ENCODE peak calls at places on chromosomes 11 and 22, in nine cellular contexts. X is COR-L47, F is OCI-LY7, C is dorsolateral prefrontal cortex, G is stomach, W is mucosa of descending colon, M is body of pancreas, J is head of caudate nucleus, E is fibroblast of mammary gland. H is an unnamed sample.

GRCh38 chr11:34104680-34105078 is 750 bp upstream of the NAT10 start:
- DNase-seq in F (no peak), G (no peak), J (no peak), W (no peak), C (no peak), E (no peak), M (no peak), X (no peak), H (no peak)

GRCh38 chr11:33515347-33515746 is 185.3 kb downstream of the C11orf91 start:
- DNase-seq in C (no peak), W (no peak), F (peak), X (no peak), E (peak), J (peak), M (peak), G (no peak), H (no peak)

GRCh38 chr11:11620251-11620965 is 1.4 kb downstream of the GALNT18 start:
- DNase-seq in C (peak), G (peak), W (peak), J (peak), F (no peak), E (peak), M (peak), X (peak), H (peak)

GRCh38 chr11:56906683-56907148 is 82.0 kb upstream of the OR5AK2 start:
- DNase-seq in M (no peak), G (no peak), E (no peak), C (no peak), X (no peak), F (no peak), J (no peak), W (no peak), H (no peak)

GRCh38 chr11:20672575-20672974 is 3.2 kb downstream of the NELL1 start:
- DNase-seq in X (peak), C (no peak), M (no peak), E (peak), G (no peak), F (peak), W (no peak), J (no peak), H (peak)

GRCh38 chr11:1163911-1164735 is 6.4 kb downstream of the MUC5AC start:
- DNase-seq in G (peak), M (peak), C (no peak), E (no peak), F (no peak), W (peak), X (no peak), J (no peak), H (no peak)

GRCh38 chr22:49964136-49964492 is 3.5 kb downstream of the PIM3 start:
- DNase-seq in F (no peak), X (no peak), G (peak), E (no peak), W (peak), C (no peak), J (no peak), M (no peak), H (no peak)

GRCh38 chr22:23138584-23139469 is 3.0 kb downstream of the RSPH14 start:
- DNase-seq in W (peak), J (no peak), X (no peak), C (no peak), G (no peak), F (no peak), M (no peak), E (no peak), H (no peak)

GRCh38 chr11:122398167-122398566 is 257.4 kb upstream of the UBASH3B start:
- DNase-seq in W (no peak), J (no peak), E (peak), C (no peak), X (no peak), G (no peak), M (no peak), F (no peak), H (no peak)

GRCh38 chr11:8060801-8061554 is 20.0 kb upstream of the TUB start:
- DNase-seq in W (no peak), J (no peak), X (no peak), E (peak), M (no peak), C (no peak), F (no peak), G (peak), H (no peak)

GRCh38 chr22:31958625-31959239 is 14.4 kb downstream of the YWHAH start:
- DNase-seq in X (no peak), E (no peak), M (no peak), C (no peak), J (no peak), W (no peak), G (no peak), F (no peak), H (no peak)

GRCh38 chr11:19561011-19561410 is 151.6 kb upstream of the NAV2 start:
- DNase-seq in F (no peak), C (no peak), X (no peak), E (peak), G (no peak), J (no peak), M (no peak), W (no peak), H (no peak)

GRCh38 chr11:10394229-10395100 is 60.6 kb upstream of the AMPD3 start:
- DNase-seq in X (no peak), F (no peak), W (no peak), C (no peak), M (no peak), E (peak), G (no peak), J (no peak), H (no peak)

GRCh38 chr22:45744442-45744841 is 72.8 kb downstream of the ATXN10 start:
- DNase-seq in J (no peak), E (no peak), G (no peak), C (no peak), W (no peak), F (no peak), X (no peak), M (no peak), H (no peak)

GRCh38 chr11:83097671-83098070 is 26.0 kb upstream of the RAB30 start:
- DNase-seq in F (no peak), M (no peak), X (no peak), C (no peak), G (no peak), E (peak), J (no peak), W (no peak), H (no peak)

GRCh38 chr11:130606781-130607511 is 158.5 kb downstream of the ADAMTS15 start:
- DNase-seq in E (peak), M (no peak), J (peak), W (peak), X (peak), C (no peak), G (no peak), F (no peak), H (no peak)

GRCh38 chr22:37739000-37739399 is 42.2 kb downstream of the TRIOBP start:
- DNase-seq in C (no peak), G (no peak), W (peak), M (peak), X (no peak), F (no peak), J (no peak), E (peak), H (no peak)

GRCh38 chr11:112478806-112479205 is 218.1 kb upstream of the PLET1 start:
- DNase-seq in F (no peak), W (no peak), G (no peak), X (no peak), E (no peak), C (no peak), J (no peak), M (no peak), H (no peak)

GRCh38 chr11:134633276-134633675 is 221.2 kb upstream of the B3GAT1 start:
- DNase-seq in W (no peak), E (no peak), C (no peak), J (no peak), X (no peak), G (no peak), F (no peak), M (no peak), H (no peak)

GRCh38 chr11:65516135-65516968 is 8.5 kb upstream of the SCYL1 start:
- DNase-seq in F (no peak), X (no peak), M (no peak), E (no peak), C (no peak), J (no peak), G (no peak), W (peak), H (no peak)

GRCh38 chr22:50670513-50670912 is 2.1 kb upstream of the SHANK3 start:
- DNase-seq in J (no peak), C (no peak), F (no peak), X (no peak), G (no peak), W (no peak), E (no peak), M (no peak), H (no peak)

GRCh38 chr22:43750751-43751150 is 61.4 kb downstream of the EFCAB6 start:
- DNase-seq in W (no peak), J (no peak), G (no peak), X (no peak), M (no peak), C (no peak), F (no peak), E (no peak), H (no peak)

GRCh38 chr11:43818220-43818619 is 62.4 kb upstream of the ALKBH3 start:
- DNase-seq in W (no peak), X (no peak), G (no peak), F (no peak), C (no peak), M (no peak), J (no peak), E (no peak), H (no peak)

GRCh38 chr11:112811781-112812180 is 149.4 kb upstream of the NCAM1 start:
- DNase-seq in E (no peak), X (no peak), M (no peak), C (no peak), J (no peak), W (no peak), G (no peak), F (no peak), H (no peak)

GRCh38 chr11:120563698-120564572 is 52.4 kb downstream of the GRIK4 start:
- DNase-seq in C (peak), F (no peak), W (no peak), E (no peak), J (peak), X (peak), G (no peak), M (peak), H (peak)

GRCh38 chr22:24138649-24139420 is 42.5 kb upstream of the SUSD2 start:
- DNase-seq in W (no peak), J (no peak), M (no peak), E (no peak), X (no peak), C (no peak), G (no peak), F (no peak), H (no peak)